ENCODE peak calls at places on chromosomes 3 and 15, in nine cellular contexts. Q is choroid plexus epithelial cell, L is psoas muscle, A is aorta, R is left ventricle myocardium inferior, O is A549, S is ovary, Z is Peyer's patch, H is fibroblast of pulmonary artery. X is an unnamed sample.

GRCh38 chr3:15113468-15113867 is 14.5 kb upstream of the RBSN start:
- DNase-seq in Z (no peak), A (no peak), R (no peak), L (no peak), S (no peak), H (no peak), Q (no peak), O (no peak), X (no peak)

GRCh38 chr3:12471228-12471627 is 13.1 kb upstream of the TSEN2 start:
- DNase-seq in O (peak; percentile 69), Z (no peak), L (no peak), S (no peak), H (no peak), Q (no peak), R (no peak), A (no peak), X (peak; percentile 55)

GRCh38 chr3:12583280-12583679 is 26.4 kb downstream of the MKRN2 start:
- DNase-seq in Z (no peak), O (no peak), L (no peak), S (no peak), R (no peak), Q (no peak), H (no peak), A (no peak), X (no peak)

GRCh38 chr3:7950890-7951289 is 550.7 kb upstream of the LMCD1 start:
- DNase-seq in Q (no peak), L (no peak), A (no peak), H (no peak), O (no peak), S (no peak), Z (no peak), R (no peak), X (no peak)

GRCh38 chr15:27561816-27562215 is 537.3 kb downstream of the OCA2 start:
- DNase-seq in L (no peak), H (no peak), Q (peak; percentile 56), O (no peak), S (no peak), R (no peak), Z (no peak), A (no peak), X (no peak)

GRCh38 chr15:48481802-48482201 is 150.6 kb downstream of the DUT start:
- DNase-seq in L (no peak), S (no peak), Q (peak; percentile 87), A (no peak), Z (no peak), R (no peak), O (no peak), H (no peak), X (no peak)

GRCh38 chr15:27514526-27514925 is 543.5 kb downstream of the GABRG3 start:
- DNase-seq in L (no peak), Q (no peak), Z (no peak), S (no peak), O (no peak), R (no peak), A (no peak), H (no peak), X (no peak)

GRCh38 chr3:187961366-187961765 is 192.6 kb upstream of the LPP start:
- DNase-seq in Q (no peak), A (no peak), H (no peak), R (no peak), L (no peak), O (no peak), Z (no peak), S (no peak), X (no peak)

GRCh38 chr3:170352936-170353335 is 4.6 kb upstream of the SKIL start:
- DNase-seq in S (no peak), Z (no peak), O (no peak), L (no peak), A (no peak), Q (no peak), R (no peak), H (no peak), X (no peak)

GRCh38 chr15:69590201-69590600 is 137.6 kb downstream of the RPLP1 start:
- DNase-seq in S (no peak), L (no peak), Q (no peak), O (no peak), Z (no peak), A (no peak), R (no peak), H (no peak), X (no peak)

GRCh38 chr15:69590932-69591524 is 138.4 kb downstream of the RPLP1 start:
- DNase-seq in S (no peak), Z (no peak), Q (no peak), A (no peak), L (no peak), O (no peak), H (no peak), R (no peak), X (no peak)

GRCh38 chr15:69593488-69593887 is 140.9 kb downstream of the RPLP1 start:
- DNase-seq in O (no peak), Q (no peak), S (no peak), A (no peak), L (no peak), Z (no peak), H (no peak), R (no peak), X (no peak)

GRCh38 chr15:69592954-69593353 is 140.3 kb downstream of the RPLP1 start:
- DNase-seq in L (no peak), H (no peak), Q (no peak), S (no peak), R (no peak), A (no peak), Z (no peak), O (no peak), X (no peak)

GRCh38 chr15:69591905-69592508 is 139.4 kb downstream of the RPLP1 start:
- DNase-seq in S (no peak), Q (no peak), O (peak; percentile 85), H (no peak), L (no peak), Z (no peak), A (no peak), R (no peak), X (peak; percentile 37)
- H3K4me3 ChIP-seq in S (no peak overlapping the region), Q (no peak overlapping the region), O (no peak overlapping the region), H (no peak overlapping the region), L (no peak overlapping the region), Z (no peak overlapping the region), A (no peak overlapping the region), R (no peak overlapping the region), X (no peak overlapping the region)

DNA sequence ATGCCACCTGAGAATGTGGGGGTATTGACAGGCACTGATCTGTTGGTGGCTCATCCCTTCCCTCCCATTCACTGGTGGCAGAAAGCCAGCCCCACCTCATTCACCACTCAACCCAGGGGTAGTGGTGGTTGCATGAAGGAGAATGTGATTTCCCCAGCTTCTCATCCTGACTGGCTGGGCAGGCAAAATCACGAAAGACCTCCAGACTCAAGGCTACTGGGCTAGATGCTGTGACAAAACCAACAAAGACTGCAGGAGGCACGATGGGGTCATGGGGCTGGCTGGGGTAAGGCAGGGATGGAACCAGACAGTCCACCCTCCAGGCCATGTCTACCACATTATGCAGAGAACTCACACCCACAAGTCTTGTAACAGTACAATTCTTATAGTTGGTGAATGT is 33.9 kb downstream of the FSTL1 start:
- DNase-seq in S (no peak), O (no peak), Z (no peak), H (no peak), L (no peak), R (no peak), A (no peak), Q (no peak), X (no peak)
- H3K4me3 ChIP-seq in S (no peak overlapping the region), O (no peak overlapping the region), Z (no peak overlapping the region), H (no peak overlapping the region), L (peak overlapping the region; percentile 57), R (peak overlapping the region; percentile 52), A (no peak overlapping the region), Q (peak overlapping the region; percentile 28), X (no peak overlapping the region)

DNA sequence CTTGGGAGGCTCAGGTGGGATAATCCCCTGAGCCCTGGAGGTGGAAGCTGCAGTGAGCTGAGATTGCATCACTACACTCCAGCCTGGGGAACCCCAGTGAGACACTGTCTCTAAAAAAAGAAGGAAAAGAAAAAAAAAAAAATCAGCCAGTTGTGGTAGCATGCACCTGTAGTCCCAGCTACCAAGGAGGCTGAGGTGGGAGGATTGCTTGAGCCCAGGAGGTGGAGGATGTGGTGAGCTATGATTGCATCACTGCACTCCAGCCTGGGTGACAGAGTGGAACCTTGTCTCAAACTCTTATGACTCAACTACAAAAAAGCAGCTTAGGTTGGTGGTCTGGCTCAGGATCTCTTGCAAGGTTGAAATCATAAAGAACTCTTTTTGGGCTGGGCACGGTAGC is 19.3 kb upstream of the GPX1 start:
- DNase-seq in Z (no peak), H (peak; percentile 59), R (no peak), L (no peak), Q (peak; percentile 42), A (no peak), S (no peak), O (no peak), X (no peak)
- H3K4me3 ChIP-seq in Z (no peak overlapping the region), H (no peak overlapping the region), R (no peak overlapping the region), L (no peak overlapping the region), Q (no peak overlapping the region), A (no peak overlapping the region), S (no peak overlapping the region), O (no peak overlapping the region), X (no peak overlapping the region)

GRCh38 chr3:59425371-59425770 is 375.5 kb upstream of the CFAP20DC start:
- DNase-seq in R (no peak), Q (peak; percentile 97), H (peak; percentile 64), Z (no peak), O (no peak), L (no peak), A (no peak), S (no peak), X (no peak)

GRCh38 chr3:59424268-59425010 is 374.6 kb upstream of the CFAP20DC start:
- DNase-seq in S (no peak), H (peak; percentile 55), L (no peak), A (no peak), O (no peak), Q (peak; percentile 95), Z (no peak), R (no peak), X (no peak)

GRCh38 chr3:59425942-59426341 is 376.1 kb upstream of the CFAP20DC start:
- DNase-seq in L (no peak), O (no peak), R (no peak), S (no peak), Q (no peak), Z (no peak), H (no peak), A (no peak), X (no peak)

GRCh38 chr3:59429203-59429602 is 379.4 kb upstream of the CFAP20DC start:
- DNase-seq in S (no peak), A (no peak), L (no peak), R (no peak), Q (no peak), Z (no peak), O (no peak), H (no peak), X (no peak)

DNA sequence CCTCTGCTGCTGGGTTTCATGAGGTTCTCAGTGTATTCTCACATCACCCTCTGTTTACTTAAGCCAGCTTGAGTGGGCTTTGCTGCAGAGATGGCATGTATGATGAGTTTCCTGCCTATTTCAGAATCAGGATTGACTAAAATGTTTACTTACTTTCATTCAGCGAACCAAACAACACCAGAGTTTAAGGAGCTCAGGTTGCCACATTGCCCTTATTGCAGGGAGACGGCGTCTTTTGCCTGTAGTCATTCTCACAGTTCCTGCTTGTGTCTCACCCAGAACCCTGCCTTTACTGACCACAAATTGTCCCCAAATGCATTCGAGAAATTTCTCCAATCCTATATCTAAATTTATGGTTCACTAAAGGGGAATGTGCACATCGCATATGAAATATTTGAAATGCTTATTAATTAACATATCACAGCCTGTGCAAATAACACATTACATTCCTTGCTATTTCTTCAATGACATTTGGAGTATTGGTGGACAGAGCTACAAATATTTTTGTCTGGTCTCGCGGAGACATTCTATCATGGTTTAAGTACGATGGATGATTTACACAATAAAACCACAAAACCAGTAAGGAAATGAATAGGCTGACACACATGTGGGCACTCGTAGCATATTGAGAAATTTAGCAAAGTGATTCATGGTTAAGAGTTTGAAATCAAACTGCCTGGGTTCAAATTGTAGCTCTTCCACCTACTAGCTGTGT is 377.2 kb upstream of the CFAP20DC start:
- DNase-seq in S (no peak), A (no peak), H (peak; percentile 46), Q (peak; percentile 88), Z (no peak), O (no peak), L (no peak), R (no peak), X (no peak)
- H3K4me3 ChIP-seq in S (no peak overlapping the region), A (no peak overlapping the region), H (no peak overlapping the region), Q (no peak overlapping the region), Z (no peak overlapping the region), O (no peak overlapping the region), L (no peak overlapping the region), R (no peak overlapping the region), X (no peak overlapping the region)

X was measured in kidney epithelial cell.